ENCODE peak calls at places on chromosome 7, in ten cellular contexts. Z is neural crest cell; U is B cell; V is HCT116; Q is CD8-positive, alpha-beta T cell; G is NT2/D1; E is posterior cingulate gyrus; L is pons; J is SK-MEL-5; O is SW480. D is an unnamed sample.
A peak's percentile ranks its signal among the peaks of the same experiment; 100 is the strongest.

GRCh38 chr7:26279405-26279804 is 12.3 kb upstream of the SNX10 start:
- DNase-seq in G (no peak), Q (no peak), Z (no peak), U (no peak), L (peak; percentile 42), E (no peak), O (no peak), J (peak; percentile 66), V (no peak), D (no peak)

GRCh38 chr7:44333971-44334733 is 8.8 kb upstream of the CAMK2B start:
- DNase-seq in V (no peak), U (no peak), O (no peak), G (no peak), J (no peak), L (no peak), Z (no peak), E (peak; percentile 72), Q (no peak), D (no peak)

GRCh38 chr7:15854841-15855576 is 168.5 kb upstream of the MEOX2 start:
- DNase-seq in Q (no peak), L (no peak), J (no peak), U (no peak), G (no peak), O (no peak), V (no peak), Z (no peak), E (no peak), D (no peak)

GRCh38 chr7:25619963-25620799 is 391.9 kb upstream of the NPVF start:
- DNase-seq in L (peak; percentile 68), E (peak; percentile 10), G (no peak), U (peak; percentile 25), Q (peak; percentile 3), J (no peak), V (no peak), Z (no peak), O (no peak), D (peak; percentile 18)

GRCh38 chr7:2864204-2864985 is 20.3 kb upstream of the GNA12 start:
- DNase-seq in U (no peak), G (no peak), E (no peak), Q (no peak), V (no peak), L (no peak), Z (no peak), J (no peak), O (no peak), D (no peak)

GRCh38 chr7:144000020-144000419 is at the start of gene OR6B1:
- DNase-seq in Z (no peak), U (no peak), L (no peak), E (no peak), V (no peak), O (no peak), Q (no peak), G (no peak), J (no peak), D (no peak)

GRCh38 chr7:73612598-73613269 is 11.6 kb downstream of the MLXIPL start:
- DNase-seq in G (no peak), O (peak; percentile 75), Q (no peak), J (peak; percentile 81), L (no peak), E (no peak), U (no peak), Z (no peak), V (no peak), D (no peak)

GRCh38 chr7:16129431-16130126 is 291.8 kb downstream of the CRPPA start:
- DNase-seq in U (no peak), V (peak; percentile 34), G (no peak), Q (no peak), L (no peak), O (peak; percentile 31), J (no peak), E (no peak), Z (no peak), D (no peak)

GRCh38 chr7:99380823-99381663 is 6.5 kb downstream of the ARPC1B start:
- DNase-seq in Q (peak; percentile 83), G (no peak), V (no peak), U (peak; percentile 89), L (no peak), Z (no peak), O (no peak), E (no peak), J (peak; percentile 88), D (no peak)

GRCh38 chr7:104033837-104034236 is 44.4 kb upstream of the RELN start:
- DNase-seq in G (no peak), E (no peak), J (no peak), L (no peak), Q (no peak), U (no peak), V (no peak), Z (no peak), O (no peak), D (no peak)

GRCh38 chr7:28041508-28042314 is 138.9 kb downstream of the JAZF1 start:
- DNase-seq in U (no peak), O (no peak), Q (no peak), V (peak; percentile 37), E (no peak), J (peak; percentile 56), G (no peak), Z (no peak), L (no peak), D (no peak)

GRCh38 chr7:152887191-152887590 is 127.6 kb downstream of the ACTR3B start:
- DNase-seq in L (no peak), O (no peak), U (no peak), G (no peak), V (no peak), Q (no peak), J (no peak), E (no peak), Z (no peak), D (no peak)

GRCh38 chr7:56125831-56126230 is 9.6 kb upstream of the NUPR2 start:
- DNase-seq in O (no peak), E (no peak), Z (no peak), V (no peak), Q (no peak), J (no peak), G (no peak), L (no peak), U (no peak), D (no peak)

GRCh38 chr7:7201583-7202374 is 19.4 kb downstream of the C1GALT1 start:
- DNase-seq in J (no peak), L (no peak), O (peak; percentile 49), V (no peak), U (peak; percentile 68), Q (peak; percentile 22), Z (no peak), E (no peak), G (no peak), D (no peak)

GRCh38 chr7:25846722-25847121 is 305.3 kb upstream of the NFE2L3 start:
- DNase-seq in G (no peak), L (peak; percentile 47), Q (no peak), U (no peak), E (no peak), J (peak; percentile 55), O (no peak), Z (no peak), V (no peak), D (no peak)

GRCh38 chr7:36157506-36158320 is 4.7 kb downstream of the EEPD1 start:
- DNase-seq in Q (no peak), G (no peak), L (no peak), U (no peak), Z (no peak), O (no peak), V (no peak), J (no peak), E (no peak), D (no peak)

GRCh38 chr7:41437257-41438196 is 265.4 kb downstream of the INHBA start:
- DNase-seq in G (no peak), E (no peak), V (peak; percentile 0), J (no peak), O (peak; percentile 73), U (no peak), L (no peak), Z (no peak), Q (no peak), D (no peak)

GRCh38 chr7:2802504-2803341 is 41.4 kb downstream of the GNA12 start:
- DNase-seq in L (no peak), E (no peak), O (no peak), U (no peak), Z (no peak), V (no peak), J (no peak), Q (no peak), G (no peak), D (no peak)

GRCh38 chr7:142813262-142813661 is 41.6 kb upstream of the EPHB6 start:
- DNase-seq in L (no peak), V (no peak), O (peak; percentile 98), U (no peak), Z (no peak), J (no peak), E (no peak), Q (no peak), G (peak; percentile 87), D (no peak)

GRCh38 chr7:133727476-133728214 is 399.5 kb upstream of the LRGUK start:
- DNase-seq in V (no peak), Q (no peak), J (no peak), O (no peak), U (no peak), L (no peak), Z (no peak), E (no peak), G (no peak), D (no peak)

GRCh38 chr7:39127058-39127457 is 149.3 kb downstream of the POU6F2 start:
- DNase-seq in Q (no peak), L (no peak), V (no peak), G (no peak), O (no peak), Z (no peak), E (no peak), U (no peak), J (no peak), D (no peak)

GRCh38 chr7:32905175-32905662 is 13.7 kb upstream of the KBTBD2 start:
- DNase-seq in U (peak; percentile 23), Z (peak; percentile 42), V (peak; percentile 42), G (peak; percentile 84), O (no peak), J (peak; percentile 88), Q (peak; percentile 46), E (peak; percentile 65), L (peak; percentile 83), D (peak; percentile 46)

GRCh38 chr7:142298009-142298408 is 40.2 kb upstream of the PRSS58 start:
- DNase-seq in U (no peak), L (no peak), Q (no peak), J (peak; percentile 86), O (peak; percentile 13), Z (no peak), E (no peak), V (peak; percentile 31), G (peak; percentile 59), D (no peak)

GRCh38 chr7:14714161-14714728 is 188.3 kb downstream of the DGKB start:
- DNase-seq in Z (no peak), U (no peak), V (no peak), Q (no peak), E (no peak), J (no peak), L (no peak), G (no peak), O (no peak), D (no peak)

GRCh38 chr7:128405345-128406146 is 4.2 kb downstream of the IMPDH1 start:
- DNase-seq in L (no peak), Q (peak; percentile 42), E (no peak), V (no peak), O (no peak), J (peak; percentile 52), Z (peak; percentile 47), U (peak; percentile 94), G (no peak), D (no peak)

GRCh38 chr7:8436965-8437364 is 3.6 kb downstream of the NXPH1 start:
- DNase-seq in E (no peak), V (peak; percentile 50), J (peak; percentile 67), Z (peak; percentile 55), Q (peak; percentile 3), O (peak; percentile 82), L (peak; percentile 35), G (peak; percentile 87), U (no peak), D (no peak)

GRCh38 chr7:140551334-140552239 is 72.3 kb upstream of the MKRN1 start:
- DNase-seq in L (no peak), O (no peak), V (no peak), Z (no peak), E (no peak), G (no peak), Q (no peak), U (no peak), J (peak; percentile 21), D (no peak)

GRCh38 chr7:3722396-3722846 is 421.4 kb downstream of the SDK1 start:
- DNase-seq in O (no peak), V (peak; percentile 27), G (peak; percentile 85), L (no peak), U (peak; percentile 40), J (peak; percentile 62), Z (peak; percentile 34), Q (peak; percentile 7), E (peak; percentile 36), D (peak; percentile 20)

D was measured in hippocampal formation.